ENCODE peak calls at places on chromosomes 7 and 10, in nine cellular contexts. R is astrocyte, Q is body of pancreas, K is thoracic aorta, O is AG04450, W is small intestine, X is PC-9, D is sigmoid colon, F is neural progenitor cell. N is an unnamed sample.

GRCh38 chr7:93189235-93189634 is 37.0 kb downstream of the HEPACAM2 start:
- DNase-seq in R (no peak), Q (no peak), K (no peak), O (no peak), W (no peak), X (no peak), D (no peak), F (no peak), N (no peak)

GRCh38 chr7:89029864-89030263 is 234.3 kb upstream of the TEX47 start:
- DNase-seq in R (peak; percentile 56), Q (no peak), K (no peak), O (no peak), W (no peak), X (peak; percentile 39), D (no peak), F (no peak), N (no peak)

GRCh38 chr7:44581426-44581906 is 565 bp downstream of the TMED4 start:
- DNase-seq in R (no peak), Q (peak; percentile 41), K (no peak), O (no peak), W (peak; percentile 47), X (peak; percentile 44), D (peak; percentile 71), F (no peak), N (peak; percentile 21)

GRCh38 chr7:98875501-98875900 is 2.8 kb upstream of the TRRAP start:
- DNase-seq in R (no peak), Q (no peak), K (no peak), O (no peak), W (no peak), X (no peak), D (peak; percentile 40), F (no peak), N (no peak)

GRCh38 chr10:98446121-98446655 is 547 bp downstream of the HPS1 start:
- DNase-seq in R (peak; percentile 20), Q (peak; percentile 51), K (no peak), O (no peak), W (peak; percentile 43), X (peak; percentile 34), D (peak; percentile 78), F (peak; percentile 62), N (peak; percentile 73)

GRCh38 chr10:110923856-110924493 is 4.6 kb downstream of the SHOC2 start:
- DNase-seq in R (no peak), Q (no peak), K (no peak), O (no peak), W (peak; percentile 87), X (no peak), D (no peak), F (no peak), N (no peak)

GRCh38 chr10:96683065-96683464 is 37.2 kb downstream of the PIK3AP1 start:
- DNase-seq in R (peak; percentile 91), Q (no peak), K (no peak), O (peak; percentile 41), W (no peak), X (peak; percentile 35), D (no peak), F (no peak), N (peak; percentile 56)

GRCh38 chr10:90968448-90969086 is 47.7 kb upstream of the ANKRD1 start:
- DNase-seq in R (peak; percentile 97), Q (no peak), K (no peak), O (peak; percentile 39), W (no peak), X (peak; percentile 89), D (no peak), F (no peak), N (peak; percentile 54)

GRCh38 chr10:12419279-12419847 is 70.0 kb downstream of the CAMK1D start:
- DNase-seq in R (peak; percentile 100), Q (no peak), K (peak; percentile 19), O (peak; percentile 93), W (no peak), X (peak; percentile 72), D (peak; percentile 86), F (no peak), N (peak; percentile 94)

GRCh38 chr7:122550545-122550944 is 148.4 kb downstream of the RNF133 start:
- DNase-seq in R (peak; percentile 1), Q (no peak), K (no peak), O (no peak), W (no peak), X (no peak), D (no peak), F (no peak), N (no peak)

GRCh38 chr7:34091330-34091917 is 186.1 kb downstream of the BMPER start:
- DNase-seq in R (no peak), Q (peak; percentile 24), K (no peak), O (peak; percentile 18), W (peak; percentile 35), X (no peak), D (no peak), F (peak; percentile 63), N (peak; percentile 74)

GRCh38 chr10:102065561-102066420 is 642 bp downstream of the HPS6 start:
- DNase-seq in R (no peak), Q (peak; percentile 36), K (no peak), O (no peak), W (peak; percentile 37), X (no peak), D (peak; percentile 68), F (peak; percentile 72), N (peak; percentile 68)

GRCh38 chr7:26853788-26854393 is 10.5 kb downstream of the SKAP2 start:
- DNase-seq in R (peak; percentile 32), Q (no peak), K (no peak), O (no peak), W (peak; percentile 45), X (peak; percentile 60), D (no peak), F (peak; percentile 39), N (peak; percentile 72)

GRCh38 chr7:129644634-129645230 is 33.2 kb downstream of the NRF1 start:
- DNase-seq in R (peak; percentile 36), Q (no peak), K (no peak), O (peak; percentile 20), W (peak; percentile 33), X (peak; percentile 49), D (no peak), F (peak; percentile 15), N (peak; percentile 83)

GRCh38 chr7:132783824-132784223 is 207.6 kb upstream of the PLXNA4 start:
- DNase-seq in R (peak; percentile 96), Q (no peak), K (no peak), O (peak; percentile 72), W (no peak), X (no peak), D (no peak), F (no peak), N (peak; percentile 65)

GRCh38 chr7:27150568-27151340 is 1.6 kb downstream of the HOXA3 start:
- DNase-seq in R (no peak), Q (peak; percentile 62), K (no peak), O (no peak), W (peak; percentile 54), X (no peak), D (peak; percentile 93), F (peak; percentile 91), N (peak; percentile 83)

GRCh38 chr7:57348646-57349269 is 101.2 kb upstream of the ZNF716 start:
- DNase-seq in R (no peak), Q (no peak), K (no peak), O (no peak), W (no peak), X (no peak), D (no peak), F (no peak), N (no peak)
- H3K9me3 ChIP-seq in R (peaks cover 11% of the 10 kb centered on the region), Q (no peaks in the 10 kb centered on the region), K (no peaks in the 10 kb centered on the region), O (peaks cover 80% of the 10 kb centered on the region), W (peaks cover 3% of the 10 kb centered on the region), X (no peaks in the 10 kb centered on the region), D (no peaks in the 10 kb centered on the region), F (no peaks in the 10 kb centered on the region), N (peaks cover 4% of the 10 kb centered on the region)

DNA sequence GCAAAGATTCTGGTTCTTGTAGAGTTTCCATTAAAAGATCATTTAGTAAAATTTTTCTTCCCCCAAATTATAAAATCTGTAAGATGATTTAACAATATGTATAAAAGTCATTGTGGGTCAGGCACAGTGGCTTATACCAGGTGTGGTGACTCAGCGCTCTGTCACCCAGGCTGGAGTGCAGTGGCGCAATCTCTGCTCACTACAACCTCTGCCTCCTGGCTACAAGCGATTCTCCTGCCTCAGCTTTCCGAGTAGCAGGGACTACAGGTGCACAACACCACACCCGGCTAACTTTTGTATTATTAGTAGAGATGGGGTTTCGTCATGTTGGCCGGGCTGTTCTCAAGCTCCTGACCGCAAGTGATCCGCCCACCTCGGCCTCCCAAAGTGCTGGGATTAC is 68.0 kb downstream of the SEPTIN14 start:
- DNase-seq in R (no peak), Q (no peak), K (no peak), O (no peak), W (no peak), X (peak; percentile 94), D (no peak), F (no peak), N (no peak)
- H3K9me3 ChIP-seq in R (peaks cover 5% of the 10 kb centered on the region), Q (no peaks in the 10 kb centered on the region), K (peaks cover 16% of the 10 kb centered on the region), O (peaks cover 17% of the 10 kb centered on the region), W (no peaks in the 10 kb centered on the region), X (peaks cover 34% of the 10 kb centered on the region), D (no peaks in the 10 kb centered on the region), F (peaks cover 26% of the 10 kb centered on the region), N (peaks cover 12% of the 10 kb centered on the region)

GRCh38 chr10:79268717-79269116 is 78.6 kb upstream of the PPIF start:
- DNase-seq in R (no peak), Q (no peak), K (no peak), O (no peak), W (no peak), X (no peak), D (no peak), F (no peak), N (peak; percentile 13)
- H3K9me3 ChIP-seq in R (no peaks in the 10 kb centered on the region), Q (no peaks in the 10 kb centered on the region), K (no peaks in the 10 kb centered on the region), O (no peaks in the 10 kb centered on the region), W (no peaks in the 10 kb centered on the region), X (no peaks in the 10 kb centered on the region), D (no peaks in the 10 kb centered on the region), F (no peaks in the 10 kb centered on the region), N (no peaks in the 10 kb centered on the region)

GRCh38 chr7:19017374-19017773 is 100.1 kb downstream of the TWIST1 start:
- DNase-seq in R (no peak), Q (no peak), K (no peak), O (no peak), W (no peak), X (peak; percentile 23), D (no peak), F (no peak), N (no peak)

GRCh38 chr7:19015066-19015465 is 102.4 kb downstream of the TWIST1 start:
- DNase-seq in R (peak; percentile 56), Q (no peak), K (no peak), O (no peak), W (no peak), X (peak; percentile 18), D (no peak), F (no peak), N (no peak)

GRCh38 chr7:19020062-19020461 is 97.4 kb downstream of the TWIST1 start:
- DNase-seq in R (peak; percentile 31), Q (no peak), K (no peak), O (no peak), W (no peak), X (peak; percentile 24), D (no peak), F (no peak), N (no peak)

GRCh38 chr7:19020711-19021110 is 96.7 kb downstream of the TWIST1 start:
- DNase-seq in R (peak; percentile 89), Q (no peak), K (no peak), O (no peak), W (no peak), X (peak; percentile 28), D (no peak), F (no peak), N (no peak)

DNA sequence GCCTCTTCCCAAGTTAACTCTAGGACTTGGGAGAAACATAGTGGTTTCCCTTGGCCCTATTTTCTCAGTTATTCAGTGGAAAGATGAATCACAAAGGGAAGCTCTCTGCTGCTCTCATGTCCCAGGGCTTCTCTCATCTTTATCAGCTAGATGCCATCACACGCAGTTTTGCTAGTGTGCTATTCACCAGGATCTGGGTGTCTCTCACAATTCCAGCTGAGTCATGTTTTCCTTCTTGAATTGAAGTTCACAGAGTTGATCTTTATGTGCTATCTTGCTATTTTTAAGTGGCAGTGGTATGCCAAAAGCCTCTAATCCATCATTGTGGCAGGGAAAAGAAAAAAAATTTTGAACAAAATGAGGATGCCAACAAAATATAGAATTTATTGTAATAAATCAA is 101.3 kb downstream of the TWIST1 start:
- DNase-seq in R (peak; percentile 82), Q (no peak), K (no peak), O (no peak), W (no peak), X (no peak), D (no peak), F (no peak), N (no peak)
- H3K9me3 ChIP-seq in R (no peaks in the 10 kb centered on the region), Q (no peaks in the 10 kb centered on the region), K (peaks cover 7% of the 10 kb centered on the region), O (no peaks in the 10 kb centered on the region), W (no peaks in the 10 kb centered on the region), X (peaks cover 8% of the 10 kb centered on the region), D (peaks cover 5% of the 10 kb centered on the region), F (no peaks in the 10 kb centered on the region), N (peaks cover 14% of the 10 kb centered on the region)